ENCODE peak calls at places on chromosomes 2 and 18, in four cellular contexts. One of them, this sample, is unnamed.

GRCh38 chr2:215137741-215138340 is 585 bp downstream of the ABCA12 start:
- DNase-seq in CD8-positive, alpha-beta T cell: no peak
- DNase-seq in HFF-Myc: peak; percentile 64
- DNase-seq in fibroblast of lung: peak; percentile 67
- DNase-seq in this sample: peak; percentile 80

GRCh38 chr2:169715379-169716228 is 18.0 kb upstream of the KLHL23 start:
- DNase-seq in HFF-Myc: no peak
- DNase-seq in CD8-positive, alpha-beta T cell: no peak
- DNase-seq in fibroblast of lung: no peak
- DNase-seq in this sample: peak; percentile 46

GRCh38 chr2:101179982-101180381 is 28.8 kb upstream of the TBC1D8 start:
- DNase-seq in fibroblast of lung: no peak
- DNase-seq in CD8-positive, alpha-beta T cell: no peak
- DNase-seq in HFF-Myc: no peak
- DNase-seq in this sample: no peak

GRCh38 chr2:37659723-37660122 is 11.7 kb downstream of the CDC42EP3 start:
- DNase-seq in HFF-Myc: no peak
- DNase-seq in fibroblast of lung: no peak
- DNase-seq in CD8-positive, alpha-beta T cell: no peak
- DNase-seq in this sample: no peak

GRCh38 chr18:11658989-11659388 is 30.1 kb upstream of the GNAL start:
- DNase-seq in CD8-positive, alpha-beta T cell: no peak
- DNase-seq in fibroblast of lung: no peak
- DNase-seq in HFF-Myc: no peak
- DNase-seq in this sample: no peak

GRCh38 chr2:22281033-22281432 is 1103.9 kb upstream of the KLHL29 start:
- DNase-seq in CD8-positive, alpha-beta T cell: no peak
- DNase-seq in HFF-Myc: no peak
- DNase-seq in fibroblast of lung: peak; percentile 94
- DNase-seq in this sample: no peak

GRCh38 chr2:215851091-215851490 is 162.3 kb downstream of the MREG start:
- DNase-seq in CD8-positive, alpha-beta T cell: no peak
- DNase-seq in fibroblast of lung: peak; percentile 63
- DNase-seq in HFF-Myc: no peak
- DNase-seq in this sample: peak; percentile 51

GRCh38 chr18:78506031-78506461 is 473.6 kb upstream of the SALL3 start:
- DNase-seq in CD8-positive, alpha-beta T cell: no peak
- DNase-seq in HFF-Myc: no peak
- DNase-seq in fibroblast of lung: no peak
- DNase-seq in this sample: no peak

GRCh38 chr18:111292-112014 is 46.9 kb upstream of the USP14 start:
- DNase-seq in HFF-Myc: no peak
- DNase-seq in fibroblast of lung: peak; percentile 54
- DNase-seq in CD8-positive, alpha-beta T cell: peak; percentile 88
- DNase-seq in this sample: peak; percentile 56

GRCh38 chr18:37452015-37452414 is 113.6 kb downstream of the CELF4 start:
- DNase-seq in fibroblast of lung: no peak
- DNase-seq in HFF-Myc: no peak
- DNase-seq in CD8-positive, alpha-beta T cell: no peak
- DNase-seq in this sample: no peak

GRCh38 chr2:36857713-36858112 is 108.6 kb downstream of the STRN start:
- DNase-seq in fibroblast of lung: no peak
- DNase-seq in HFF-Myc: no peak
- DNase-seq in CD8-positive, alpha-beta T cell: no peak
- DNase-seq in this sample: no peak

GRCh38 chr18:10851824-10852225 is 297.5 kb downstream of the PIEZO2 start:
- DNase-seq in CD8-positive, alpha-beta T cell: no peak
- DNase-seq in HFF-Myc: peak; percentile 30
- DNase-seq in fibroblast of lung: peak; percentile 89
- DNase-seq in this sample: peak; percentile 85

GRCh38 chr2:24721470-24721869 is 71.7 kb downstream of the PTRHD1 start:
- DNase-seq in fibroblast of lung: peak; percentile 89
- DNase-seq in HFF-Myc: peak; percentile 41
- DNase-seq in CD8-positive, alpha-beta T cell: no peak
- DNase-seq in this sample: peak; percentile 94

GRCh38 chr2:148020036-148020357 is 540 bp downstream of the ORC4 start:
- DNase-seq in CD8-positive, alpha-beta T cell: no peak
- DNase-seq in HFF-Myc: peak; percentile 2
- DNase-seq in fibroblast of lung: no peak
- DNase-seq in this sample: peak; percentile 39

GRCh38 chr2:172480301-172481218 is 53.2 kb downstream of the ITGA6 start:
- DNase-seq in fibroblast of lung: peak; percentile 52
- DNase-seq in HFF-Myc: no peak
- DNase-seq in CD8-positive, alpha-beta T cell: no peak
- DNase-seq in this sample: peak; percentile 25

GRCh38 chr2:98731709-98732349 is 897 bp upstream of the MGAT4A start:
- DNase-seq in fibroblast of lung: no peak
- DNase-seq in HFF-Myc: no peak
- DNase-seq in CD8-positive, alpha-beta T cell: no peak
- DNase-seq in this sample: no peak

GRCh38 chr18:56869189-56869777 is 218.1 kb downstream of the WDR7 start:
- DNase-seq in fibroblast of lung: peak; percentile 79
- DNase-seq in CD8-positive, alpha-beta T cell: no peak
- DNase-seq in HFF-Myc: peak; percentile 64
- DNase-seq in this sample: peak; percentile 60

GRCh38 chr2:20005891-20006470 is 6.5 kb downstream of the MATN3 start:
- DNase-seq in HFF-Myc: no peak
- DNase-seq in CD8-positive, alpha-beta T cell: no peak
- DNase-seq in fibroblast of lung: no peak
- DNase-seq in this sample: no peak

GRCh38 chr18:23250893-23251656 is 115.8 kb downstream of the CABLES1 start:
- DNase-seq in HFF-Myc: no peak
- DNase-seq in CD8-positive, alpha-beta T cell: no peak
- DNase-seq in fibroblast of lung: peak; percentile 83
- DNase-seq in this sample: peak; percentile 78

GRCh38 chr2:85011098-85011497 is 40.1 kb downstream of the KCMF1 start:
- DNase-seq in fibroblast of lung: no peak
- DNase-seq in CD8-positive, alpha-beta T cell: no peak
- DNase-seq in HFF-Myc: no peak
- DNase-seq in this sample: no peak

GRCh38 chr2:172098650-172099471 is 3.8 kb downstream of the DLX2 start:
- DNase-seq in CD8-positive, alpha-beta T cell: no peak
- DNase-seq in fibroblast of lung: no peak
- DNase-seq in HFF-Myc: no peak
- DNase-seq in this sample: peak; percentile 59

GRCh38 chr18:65352183-65352582 is 398.6 kb upstream of the CDH7 start:
- DNase-seq in CD8-positive, alpha-beta T cell: no peak
- DNase-seq in HFF-Myc: no peak
- DNase-seq in fibroblast of lung: peak; percentile 2
- DNase-seq in this sample: no peak

GRCh38 chr2:102063948-102064678 is 72.4 kb downstream of the IL1R2 start:
- DNase-seq in CD8-positive, alpha-beta T cell: no peak
- DNase-seq in fibroblast of lung: peak; percentile 99
- DNase-seq in HFF-Myc: peak; percentile 94
- DNase-seq in this sample: peak; percentile 100

GRCh38 chr2:72114693-72115051 is 33.0 kb downstream of the CYP26B1 start:
- DNase-seq in fibroblast of lung: no peak
- DNase-seq in CD8-positive, alpha-beta T cell: no peak
- DNase-seq in HFF-Myc: no peak
- DNase-seq in this sample: no peak

GRCh38 chr2:62270728-62271127 is 74.8 kb downstream of the B3GNT2 start:
- DNase-seq in CD8-positive, alpha-beta T cell: peak; percentile 27
- DNase-seq in fibroblast of lung: peak; percentile 60
- DNase-seq in HFF-Myc: peak; percentile 5
- DNase-seq in this sample: peak; percentile 50

GRCh38 chr2:214100488-214100887 is 310.4 kb upstream of the VWC2L start:
- DNase-seq in CD8-positive, alpha-beta T cell: no peak
- DNase-seq in fibroblast of lung: no peak
- DNase-seq in HFF-Myc: no peak
- DNase-seq in this sample: no peak

GRCh38 chr2:182393361-182393760 is 33.5 kb downstream of the PDE1A start:
- DNase-seq in CD8-positive, alpha-beta T cell: no peak
- DNase-seq in HFF-Myc: no peak
- DNase-seq in fibroblast of lung: peak; percentile 50
- DNase-seq in this sample: peak; percentile 39

GRCh38 chr18:29154196-29154757 is 977.3 kb upstream of the CDH2 start:
- DNase-seq in CD8-positive, alpha-beta T cell: no peak
- DNase-seq in fibroblast of lung: no peak
- DNase-seq in HFF-Myc: no peak
- DNase-seq in this sample: peak; percentile 35

GRCh38 chr2:62340981-62341624 is 145.2 kb downstream of the B3GNT2 start:
- DNase-seq in HFF-Myc: no peak
- DNase-seq in fibroblast of lung: no peak
- DNase-seq in CD8-positive, alpha-beta T cell: no peak
- DNase-seq in this sample: peak; percentile 14

GRCh38 chr2:153074207-153074606 is 355.8 kb downstream of the ARL6IP6 start:
- DNase-seq in HFF-Myc: no peak
- DNase-seq in CD8-positive, alpha-beta T cell: no peak
- DNase-seq in fibroblast of lung: no peak
- DNase-seq in this sample: no peak

GRCh38 chr2:153077311-153077710 is 358.9 kb downstream of the ARL6IP6 start:
- DNase-seq in HFF-Myc: no peak
- DNase-seq in CD8-positive, alpha-beta T cell: no peak
- DNase-seq in fibroblast of lung: no peak
- DNase-seq in this sample: no peak

GRCh38 chr2:153079315-153079714 is 360.9 kb downstream of the ARL6IP6 start:
- DNase-seq in fibroblast of lung: no peak
- DNase-seq in HFF-Myc: no peak
- DNase-seq in CD8-positive, alpha-beta T cell: no peak
- DNase-seq in this sample: no peak
- H3K4me3 ChIP-seq in fibroblast of lung: no peak overlapping the region
- H3K4me3 ChIP-seq in HFF-Myc: no peak overlapping the region
- H3K4me3 ChIP-seq in CD8-positive, alpha-beta T cell: no peak overlapping the region
- H3K4me3 ChIP-seq in this sample: no peak overlapping the region

GRCh38 chr18:27278131-27278530 is 93.0 kb upstream of the CHST9 start:
- DNase-seq in HFF-Myc: no peak
- DNase-seq in CD8-positive, alpha-beta T cell: no peak
- DNase-seq in fibroblast of lung: no peak
- DNase-seq in this sample: no peak

GRCh38 chr18:27276886-27277285 is 91.8 kb upstream of the CHST9 start:
- DNase-seq in fibroblast of lung: no peak
- DNase-seq in CD8-positive, alpha-beta T cell: no peak
- DNase-seq in HFF-Myc: no peak
- DNase-seq in this sample: no peak

GRCh38 chr18:27270508-27270907 is 85.4 kb upstream of the CHST9 start:
- DNase-seq in HFF-Myc: no peak
- DNase-seq in CD8-positive, alpha-beta T cell: no peak
- DNase-seq in fibroblast of lung: no peak
- DNase-seq in this sample: no peak

GRCh38 chr18:27277554-27277953 is 92.4 kb upstream of the CHST9 start:
- DNase-seq in CD8-positive, alpha-beta T cell: no peak
- DNase-seq in HFF-Myc: no peak
- DNase-seq in fibroblast of lung: no peak
- DNase-seq in this sample: no peak

DNA sequence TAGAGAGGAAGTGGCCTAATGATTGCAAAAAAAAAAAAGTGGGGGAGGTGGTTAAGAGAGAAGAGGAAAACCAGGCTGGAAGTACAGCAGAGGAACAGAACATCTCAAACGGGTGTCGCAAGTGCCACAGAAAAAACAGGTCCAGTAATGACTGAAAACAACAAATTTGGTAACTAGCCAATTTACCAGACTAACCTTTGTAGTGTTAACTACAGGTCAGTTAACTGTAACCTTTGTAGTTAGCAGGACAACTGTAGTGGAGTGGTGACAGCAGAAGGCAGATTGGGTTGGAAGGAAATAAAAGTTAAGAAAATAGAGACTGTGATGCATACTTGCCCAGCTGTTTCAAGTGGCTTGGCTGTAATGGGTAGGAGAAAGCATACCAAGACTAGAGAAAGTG is 91.4 kb upstream of the CHST9 start:
- DNase-seq in HFF-Myc: no peak
- DNase-seq in CD8-positive, alpha-beta T cell: no peak
- DNase-seq in fibroblast of lung: no peak
- DNase-seq in this sample: no peak
- H3K4me3 ChIP-seq in HFF-Myc: no peak overlapping the region
- H3K4me3 ChIP-seq in CD8-positive, alpha-beta T cell: no peak overlapping the region
- H3K4me3 ChIP-seq in fibroblast of lung: no peak overlapping the region
- H3K4me3 ChIP-seq in this sample: no peak overlapping the region

GRCh38 chr2:63837036-63837594 is 4.6 kb upstream of the UGP2 start:
- DNase-seq in CD8-positive, alpha-beta T cell: no peak
- DNase-seq in fibroblast of lung: no peak
- DNase-seq in HFF-Myc: no peak
- DNase-seq in this sample: no peak
- H3K4me3 ChIP-seq in CD8-positive, alpha-beta T cell: no peak overlapping the region
- H3K4me3 ChIP-seq in fibroblast of lung: no peak overlapping the region
- H3K4me3 ChIP-seq in HFF-Myc: no peak overlapping the region
- H3K4me3 ChIP-seq in this sample: no peak overlapping the region

GRCh38 chr2:70947556-70948184 is 12.0 kb downstream of the ATP6V1B1 start:
- DNase-seq in fibroblast of lung: peak; percentile 47
- DNase-seq in HFF-Myc: peak; percentile 31
- DNase-seq in CD8-positive, alpha-beta T cell: peak; percentile 47
- DNase-seq in this sample: peak; percentile 41
- H3K4me3 ChIP-seq in fibroblast of lung: no peak overlapping the region
- H3K4me3 ChIP-seq in HFF-Myc: peak overlapping the region; percentile 53
- H3K4me3 ChIP-seq in CD8-positive, alpha-beta T cell: no peak overlapping the region
- H3K4me3 ChIP-seq in this sample: peak overlapping the region; percentile 28

GRCh38 chr2:10742666-10743065 is 21.2 kb downstream of the ATP6V1C2 start:
- DNase-seq in HFF-Myc: no peak
- DNase-seq in CD8-positive, alpha-beta T cell: no peak
- DNase-seq in fibroblast of lung: no peak
- DNase-seq in this sample: no peak
- H3K4me3 ChIP-seq in HFF-Myc: no peak overlapping the region
- H3K4me3 ChIP-seq in CD8-positive, alpha-beta T cell: no peak overlapping the region
- H3K4me3 ChIP-seq in fibroblast of lung: no peak overlapping the region
- H3K4me3 ChIP-seq in this sample: no peak overlapping the region

DNA sequence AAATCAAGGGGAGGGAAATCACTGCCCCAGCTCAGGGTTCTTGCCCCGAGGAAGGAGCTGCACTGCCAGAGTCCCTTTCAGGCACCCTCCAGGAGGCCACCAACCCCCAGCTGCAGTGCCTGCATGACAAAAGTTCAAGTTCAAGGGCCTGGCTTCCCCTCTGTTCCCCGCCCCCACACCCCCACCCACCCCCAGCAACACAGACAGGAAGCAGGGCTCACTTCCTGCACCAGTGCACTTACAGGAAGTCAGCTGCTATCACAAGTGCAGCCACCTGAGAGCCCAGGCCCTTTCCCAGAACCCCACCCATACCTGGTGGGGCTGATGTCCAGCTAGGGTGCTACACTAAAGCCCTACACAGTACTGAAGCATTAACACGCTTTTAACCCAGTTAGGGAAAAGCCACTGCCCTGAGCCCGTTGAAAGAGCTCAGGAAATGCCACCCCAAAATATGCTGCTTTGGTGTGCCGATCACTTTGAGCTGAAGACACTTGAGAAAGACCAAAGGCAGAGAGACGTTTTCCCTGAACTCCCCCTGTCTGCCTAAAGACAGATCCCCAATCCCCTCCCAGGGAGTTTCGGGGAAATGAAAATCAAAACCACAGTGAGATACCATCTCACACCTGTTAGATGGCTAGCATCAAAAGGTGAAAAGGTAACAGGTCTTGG is 109.9 kb upstream of the CAB39 start:
- DNase-seq in HFF-Myc: no peak
- DNase-seq in fibroblast of lung: no peak
- DNase-seq in CD8-positive, alpha-beta T cell: peak; percentile 81
- DNase-seq in this sample: no peak
- H3K4me3 ChIP-seq in HFF-Myc: no peak overlapping the region
- H3K4me3 ChIP-seq in fibroblast of lung: no peak overlapping the region
- H3K4me3 ChIP-seq in CD8-positive, alpha-beta T cell: peak overlapping the region; percentile 19
- H3K4me3 ChIP-seq in this sample: no peak overlapping the region